ENCODE peak calls at places on chromosome X, in four cellular contexts. K is lower lobe of right lung, V is pancreas, W is aorta. X is an unnamed sample.

GRCh38 chrX:138006176-138006575 is 440.2 kb downstream of the ZIC3 start:
- ATAC-seq in K (no peak), V (no peak), W (no peak), X (no peak)

GRCh38 chrX:1152090-1152489 is 60.4 kb downstream of the CRLF2 start:
- ATAC-seq in K (no peak), V (no peak), W (no peak), X (no peak)

GRCh38 chrX:73728518-73729023 is 165.6 kb downstream of the CHIC1 start:
- ATAC-seq in K (no peak), V (no peak), W (no peak), X (no peak)

GRCh38 chrX:14030248-14030592 is 528 bp upstream of the GEMIN8 start:
- ATAC-seq in K (no peak), V (no peak), W (no peak), X (no peak)

GRCh38 chrX:98029861-98030260 is 1146.2 kb downstream of the RPA4 start:
- ATAC-seq in K (no peak), V (no peak), W (no peak), X (no peak)

GRCh38 chrX:30875957-30876356 is 13.1 kb downstream of the TAB3 start:
- ATAC-seq in K (no peak), V (no peak), W (no peak), X (no peak)

GRCh38 chrX:37578045-37578444 is 6.6 kb downstream of the LANCL3 start:
- ATAC-seq in K (no peak), V (no peak), W (no peak), X (no peak)

GRCh38 chrX:79336869-79337815 is 30.0 kb downstream of the ITM2A start:
- ATAC-seq in K (peak), V (no peak), W (no peak), X (no peak)

DNA sequence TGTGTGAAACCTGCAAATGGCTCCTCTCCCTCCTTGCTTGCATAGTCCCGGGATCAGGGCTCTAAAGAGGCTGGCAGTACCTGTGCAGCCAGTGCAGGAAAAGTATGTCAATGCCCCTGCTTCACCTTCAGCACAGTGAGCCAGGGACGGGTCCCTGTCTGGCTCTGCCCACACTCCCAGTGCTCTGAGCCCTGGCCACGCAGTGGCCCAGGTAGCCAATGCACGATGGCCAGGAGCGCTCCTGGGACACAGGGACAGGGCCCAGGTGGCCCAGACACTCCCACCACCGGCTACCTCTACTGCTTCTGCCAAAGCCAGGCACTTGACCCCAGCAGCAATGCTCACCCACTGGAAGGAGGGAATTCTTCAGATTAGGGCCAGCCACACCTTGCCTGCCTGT is 68.0 kb upstream of the MAGEA10 start:
- ATAC-seq in K (no peak), V (no peak), W (peak), X (no peak)
- H3K4me3 ChIP-seq in K (no peak), V (no peak), W (no peak), X (no peak)

GRCh38 chrX:125203737-125204578 is 115.7 kb upstream of the TEX13C start:
- ATAC-seq in K (peak), V (peak), W (peak), X (peak)

GRCh38 chrX:125205084-125205917 is 114.4 kb upstream of the TEX13C start:
- ATAC-seq in K (peak), V (peak), W (peak), X (peak)

GRCh38 chrX:125203379-125203736 is 116.3 kb upstream of the TEX13C start:
- ATAC-seq in K (no peak), V (no peak), W (peak), X (no peak)

GRCh38 chrX:125202486-125203378 is 116.9 kb upstream of the TEX13C start:
- ATAC-seq in K (no peak), V (no peak), W (no peak), X (no peak)

GRCh38 chrX:125205918-125206665 is 113.6 kb upstream of the TEX13C start:
- ATAC-seq in K (peak), V (peak), W (peak), X (no peak)
- H3K4me3 ChIP-seq in K (peak), V (no peak), W (peak), X (peak)

DNA sequence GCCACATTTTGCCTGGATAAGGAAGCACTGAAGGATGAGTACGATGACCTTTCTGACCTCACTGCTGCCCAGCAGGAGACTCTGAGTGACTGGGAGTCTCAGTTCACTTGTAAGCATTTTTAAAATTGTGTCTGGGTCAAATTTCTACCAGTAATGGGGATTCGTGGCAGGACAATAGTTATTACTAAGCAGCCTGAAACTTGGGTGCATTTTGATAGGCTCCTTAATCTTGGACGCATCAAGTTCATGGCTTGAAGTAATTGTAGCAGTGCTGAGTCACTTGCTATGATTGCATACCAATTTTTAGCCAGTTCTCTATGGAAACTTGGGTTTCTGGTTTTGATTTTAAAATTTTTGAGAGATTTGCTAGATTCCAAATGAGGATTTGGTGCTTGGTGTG is 4.3 kb downstream of the PGRMC1 start:
- ATAC-seq in K (no peak), V (no peak), W (no peak), X (no peak)
- H3K4me3 ChIP-seq in K (no peak), V (no peak), W (no peak), X (no peak)

GRCh38 chrX:149629730-149630387 is 1.7 kb downstream of the TMEM185A start:
- ATAC-seq in K (no peak), V (no peak), W (no peak), X (no peak)
- H3K4me3 ChIP-seq in K (peak), V (no peak), W (no peak), X (no peak)

GRCh38 chrX:154749856-154750255 is 1.0 kb downstream of the GAB3 start:
- ATAC-seq in K (no peak), V (no peak), W (no peak), X (no peak)
- H3K4me3 ChIP-seq in K (peak), V (no peak), W (peak), X (peak)

X was measured in gastroesophageal sphincter.